ENCODE peak calls at places on chromosomes 2 and 18, in six cellular contexts. A is foreskin fibroblast, K is SK-N-SH, D is AG10803, C is AG04450, X is left lung. J is an unnamed sample.
A peak's percentile ranks its signal among the peaks of the same experiment; 100 is the strongest.

GRCh38 chr2:26629346-26629630 is 11.9 kb downstream of the CIB4 start:
- DNase-seq in K (no peak), D (no peak), A (no peak), X (peak; percentile 31), C (no peak), J (no peak)

GRCh38 chr2:239443666-239444567 is 43.1 kb upstream of the HDAC4 start:
- DNase-seq in C (no peak), D (peak; percentile 83), K (no peak), X (no peak), A (no peak), J (no peak)

GRCh38 chr2:102063948-102064678 is 72.4 kb downstream of the IL1R2 start:
- DNase-seq in D (peak; percentile 99), C (peak; percentile 96), A (peak; percentile 100), K (peak; percentile 72), X (peak; percentile 87), J (peak; percentile 90)

GRCh38 chr2:20110876-20111275 is 59.4 kb upstream of the LAPTM4A start:
- DNase-seq in D (no peak), C (no peak), X (no peak), A (no peak), K (no peak), J (no peak)

GRCh38 chr18:68623342-68623741 is 91.6 kb downstream of the TMX3 start:
- DNase-seq in D (peak; percentile 82), X (no peak), K (peak; percentile 72), C (peak; percentile 48), A (peak; percentile 73), J (peak; percentile 38)

GRCh38 chr2:239275037-239275685 is 125.7 kb downstream of the HDAC4 start:
- DNase-seq in C (peak; percentile 89), K (peak; percentile 90), X (peak; percentile 92), D (peak; percentile 98), A (peak; percentile 96), J (peak; percentile 88)

GRCh38 chr2:214103199-214104001 is 307.5 kb upstream of the VWC2L start:
- DNase-seq in K (no peak), C (no peak), D (no peak), A (peak; percentile 13), X (no peak), J (peak; percentile 19)

GRCh38 chr2:41879367-41879871 is 168.4 kb upstream of the PKDCC start:
- DNase-seq in D (no peak), K (peak; percentile 50), A (no peak), X (no peak), C (no peak), J (no peak)

GRCh38 chr2:217687771-217688170 is 315.0 kb downstream of the TNS1 start:
- DNase-seq in K (no peak), A (no peak), C (no peak), X (no peak), D (no peak), J (no peak)

GRCh38 chr2:65458999-65459398 is 26.6 kb upstream of the SPRED2 start:
- DNase-seq in X (no peak), C (no peak), K (no peak), D (no peak), A (no peak), J (no peak)

GRCh38 chr2:20424300-20425290 is 22.3 kb upstream of the RHOB start:
- DNase-seq in C (peak; percentile 81), A (peak; percentile 92), X (peak; percentile 86), K (peak; percentile 57), D (peak; percentile 86), J (no peak)

GRCh38 chr2:128362889-128363228 is 44.2 kb upstream of the HS6ST1 start:
- DNase-seq in X (no peak), A (peak; percentile 55), C (peak; percentile 51), D (peak; percentile 94), K (no peak), J (peak; percentile 74)

GRCh38 chr2:11672404-11672803 is 2.4 kb upstream of the NTSR2 start:
- DNase-seq in X (no peak), A (no peak), C (no peak), K (no peak), D (no peak), J (no peak)

GRCh38 chr2:113324684-113325160 is 46.0 kb upstream of the PAX8 start:
- DNase-seq in A (peak; percentile 58), D (peak; percentile 49), C (peak; percentile 13), K (peak; percentile 93), X (peak; percentile 83), J (no peak)

GRCh38 chr18:79356435-79356834 is 39.3 kb upstream of the NFATC1 start:
- DNase-seq in C (no peak), K (no peak), A (no peak), D (no peak), X (no peak), J (no peak)

GRCh38 chr18:32201936-32202335 is 12.1 kb downstream of the MEP1B start:
- DNase-seq in D (no peak), C (no peak), K (no peak), A (no peak), X (no peak), J (no peak)

GRCh38 chr2:148930046-148930775 is 55.2 kb downstream of the KIF5C start:
- DNase-seq in X (no peak), K (no peak), D (peak; percentile 19), A (no peak), C (no peak), J (peak; percentile 88)

GRCh38 chr2:10431797-10432196 is 16.3 kb downstream of the ODC1 start:
- DNase-seq in X (peak; percentile 69), C (no peak), D (no peak), A (no peak), K (peak; percentile 34), J (no peak)

GRCh38 chr2:48131503-48132293 is 225.4 kb upstream of the FBXO11 start:
- DNase-seq in A (no peak), D (peak; percentile 74), X (no peak), K (peak; percentile 49), C (no peak), J (peak; percentile 82)

GRCh38 chr18:13849791-13850190 is 25.8 kb downstream of the MC5R start:
- DNase-seq in C (no peak), A (no peak), X (no peak), K (no peak), D (no peak), J (no peak)
- TF ChIP-seq CTCF in C (no peak), A (no peak), X (no peak), K (no peak), D (no peak), J (no peak)

GRCh38 chr2:70948350-70949003 is 12.8 kb downstream of the ATP6V1B1 start:
- DNase-seq in A (peak; percentile 62), C (peak; percentile 33), K (peak; percentile 87), D (peak; percentile 61), X (peak; percentile 90), J (peak; percentile 14)

GRCh38 chr2:70946832-70947442 is 11.2 kb downstream of the ATP6V1B1 start:
- DNase-seq in K (peak; percentile 71), D (peak; percentile 52), C (peak; percentile 27), A (peak; percentile 31), X (no peak), J (peak; percentile 28)

GRCh38 chr2:70944291-70944690 is 8.6 kb downstream of the ATP6V1B1 start:
- DNase-seq in K (no peak), X (no peak), A (no peak), D (no peak), C (no peak), J (no peak)

GRCh38 chr2:70949086-70949485 is 13.4 kb downstream of the ATP6V1B1 start:
- DNase-seq in K (no peak), X (no peak), D (no peak), A (no peak), C (no peak), J (no peak)

GRCh38 chr2:70947556-70948184 is 12.0 kb downstream of the ATP6V1B1 start:
- DNase-seq in D (peak; percentile 52), A (peak; percentile 41), C (peak; percentile 20), X (no peak), K (peak; percentile 7), J (peak; percentile 65)
- H3K4me3 ChIP-seq in D (peak overlapping the region; percentile 51), A (no peak overlapping the region), C (peak overlapping the region; percentile 54), X (no peak overlapping the region), K (peak overlapping the region; percentile 54), J (no peak overlapping the region)

GRCh38 chr2:161426788-161427412 is 10.8 kb downstream of the TBR1 start:
- DNase-seq in C (no peak), D (peak; percentile 23), K (peak; percentile 49), X (peak; percentile 76), A (no peak), J (no peak)
- TF ChIP-seq CTCF in C (peak; percentile 79), D (peak; percentile 70), K (peak; percentile 44), X (no peak), A (peak; percentile 66), J (peak; percentile 87)

GRCh38 chr2:199923924-199924323 is 12.8 kb downstream of the C2orf69 start:
- DNase-seq in C (no peak), A (no peak), D (no peak), K (no peak), X (no peak), J (no peak)
- H3K4me3 ChIP-seq in C (no peak overlapping the region), A (no peak overlapping the region), D (no peak overlapping the region), K (no peak overlapping the region), X (no peak overlapping the region), J (no peak overlapping the region)

GRCh38 chr2:170530284-170530745 is 184.8 kb upstream of the SP5 start:
- DNase-seq in D (no peak), A (peak; percentile 33), X (peak; percentile 80), K (peak; percentile 51), C (peak; percentile 18), J (no peak)
- TF ChIP-seq CTCF in D (no peak), A (no peak), X (no peak), K (no peak), C (no peak), J (no peak)

GRCh38 chr18:72869786-72870185 is 2.0 kb upstream of the NETO1 start:
- DNase-seq in X (peak; percentile 39), C (no peak), K (no peak), D (no peak), A (peak; percentile 33), J (no peak)

GRCh38 chr18:72866901-72867701 is 686 bp downstream of the NETO1 start:
- DNase-seq in C (no peak), K (peak; percentile 27), X (peak; percentile 64), A (no peak), D (no peak), J (no peak)

GRCh38 chr18:72868666-72869661 is 1.2 kb upstream of the NETO1 start:
- DNase-seq in A (no peak), D (no peak), C (no peak), X (peak; percentile 79), K (peak; percentile 24), J (no peak)

GRCh38 chr18:72866572-72866900 is 1.3 kb downstream of the NETO1 start:
- DNase-seq in C (no peak), D (no peak), X (peak; percentile 59), K (no peak), A (no peak), J (no peak)

DNA sequence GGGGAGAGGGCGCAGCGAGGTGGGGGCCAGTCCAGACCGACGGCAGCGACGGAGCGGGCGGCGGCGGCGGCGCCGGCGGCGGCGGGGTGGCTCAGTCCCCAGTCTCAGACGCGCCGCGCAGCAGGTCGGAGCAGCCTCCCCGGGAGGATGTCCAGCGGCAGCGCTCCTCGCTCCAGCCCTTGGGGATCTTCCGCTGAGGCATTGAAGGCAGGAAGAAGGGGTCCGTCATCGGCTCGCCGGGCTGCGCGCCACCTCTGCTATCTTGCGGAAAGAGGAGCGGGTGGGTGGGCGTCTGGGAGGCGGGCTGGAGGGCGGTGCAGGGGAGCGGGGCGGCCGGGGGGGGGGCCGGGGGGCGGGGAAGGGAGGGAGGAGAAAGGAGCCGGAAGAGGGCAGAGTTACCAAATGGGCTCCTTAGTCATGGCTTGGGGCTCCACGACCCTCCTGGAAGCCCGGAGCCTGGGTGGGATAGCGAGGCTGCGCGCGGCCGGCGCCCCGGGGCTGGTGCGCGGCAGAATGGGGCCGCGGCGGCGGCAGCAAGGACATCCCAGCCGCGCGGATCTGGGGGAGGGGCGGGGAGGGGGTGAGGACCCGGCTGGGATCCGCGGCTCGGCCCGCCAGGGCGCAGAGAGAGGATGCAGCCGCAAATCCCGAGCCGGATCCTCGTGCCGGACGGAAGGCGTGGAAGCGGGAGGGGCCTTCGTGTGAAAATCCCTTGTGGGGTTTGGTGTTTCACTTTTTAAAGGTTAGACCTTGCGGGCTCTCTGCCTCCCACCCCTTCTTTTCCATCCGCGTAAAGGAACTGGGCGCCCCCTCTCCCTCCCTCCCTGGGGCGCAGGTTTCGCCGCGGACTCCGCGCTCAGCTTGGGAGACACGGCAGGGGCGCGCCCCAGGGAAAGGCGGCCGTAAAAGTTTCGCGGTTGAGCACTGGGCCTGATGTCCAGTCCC is at the start of gene NETO1:
- DNase-seq in K (peak; percentile 35), X (peak; percentile 75), D (no peak), C (no peak), A (peak; percentile 37), J (no peak)
- H3K4me3 ChIP-seq in K (no peak within 1 kb of the TSS), X (no peak within 1 kb of the TSS), D (peak within 1 kb of the TSS; percentile 41), C (peak within 1 kb of the TSS; percentile 48), A (peak within 1 kb of the TSS; percentile 42), J (peak within 1 kb of the TSS; percentile 47)